ENCODE peak calls at places on chromosome 1, in seven cellular contexts. F is IMR-90, S is HCT116, A is uterus, N is suprapubic skin, X is esophagus squamous epithelium, W is transverse colon. K is an unnamed sample.
A peak's percentile ranks its signal among the peaks of the same experiment; 100 is the strongest.

GRCh38 chr1:23422313-23422877 is 2.2 kb downstream of the TCEA3 start:
- DNase-seq in X (no peak), N (peak; percentile 89), F (peak; percentile 82), A (peak; percentile 74), W (peak; percentile 89), S (no peak), K (peak; percentile 79)

GRCh38 chr1:239349699-239350098 is 36.7 kb upstream of the CHRM3 start:
- DNase-seq in W (no peak), S (no peak), A (no peak), N (no peak), X (no peak), F (no peak), K (no peak)

GRCh38 chr1:2602866-2603520 is 16.4 kb downstream of the PRXL2B start:
- DNase-seq in A (no peak), X (no peak), S (no peak), N (peak; percentile 51), W (no peak), F (no peak), K (no peak)

GRCh38 chr1:94068096-94068830 is 52.7 kb downstream of the ABCA4 start:
- DNase-seq in F (peak; percentile 76), S (peak; percentile 94), X (no peak), W (no peak), N (no peak), A (no peak), K (no peak)

GRCh38 chr1:228434674-228435073 is 18.0 kb upstream of the TRIM17 start:
- DNase-seq in W (no peak), X (no peak), F (no peak), S (no peak), N (no peak), A (no peak), K (no peak)

GRCh38 chr1:225763815-225764548 is 13.6 kb upstream of the SRP9 start:
- DNase-seq in X (no peak), A (no peak), S (no peak), N (peak; percentile 53), F (peak; percentile 54), W (no peak), K (peak; percentile 42)

GRCh38 chr1:180131510-180131909 is 23.2 kb upstream of the QSOX1 start:
- DNase-seq in S (no peak), W (no peak), A (no peak), X (no peak), N (no peak), F (peak; percentile 98), K (no peak)

GRCh38 chr1:110502402-110502801 is 16.6 kb downstream of the KCNA10 start:
- DNase-seq in W (no peak), N (no peak), S (no peak), X (no peak), A (no peak), F (no peak), K (no peak)

GRCh38 chr1:50774759-50775351 is 185.2 kb downstream of the FAF1 start:
- DNase-seq in N (no peak), F (peak; percentile 74), S (peak; percentile 48), A (no peak), X (no peak), W (no peak), K (no peak)

GRCh38 chr1:54230507-54231339 is 30.8 kb downstream of the MRPL37 start:
- DNase-seq in X (no peak), A (no peak), F (no peak), W (no peak), N (no peak), S (no peak), K (no peak)

GRCh38 chr1:54227091-54227602 is 27.2 kb downstream of the MRPL37 start:
- DNase-seq in S (peak; percentile 48), W (no peak), X (no peak), N (no peak), A (no peak), F (peak; percentile 51), K (no peak)

GRCh38 chr1:54227836-54228435 is 28.0 kb downstream of the MRPL37 start:
- DNase-seq in F (no peak), X (no peak), W (no peak), A (no peak), N (no peak), S (no peak), K (no peak)

GRCh38 chr1:54229281-54229891 is 29.4 kb downstream of the MRPL37 start:
- DNase-seq in X (no peak), F (peak; percentile 72), N (no peak), S (peak; percentile 21), W (no peak), A (peak; percentile 52), K (peak; percentile 63)

GRCh38 chr1:54228638-54229079 is 28.7 kb downstream of the MRPL37 start:
- DNase-seq in F (no peak), X (no peak), S (no peak), N (no peak), W (no peak), A (no peak), K (peak; percentile 26)
- TF ChIP-seq POLR2A in F (no peak), X (no peak), S (no peak), N (no peak), W (no peak), A (no peak), K (no peak)

GRCh38 chr1:171654705-171655214 is 2.3 kb upstream of the MYOC start:
- DNase-seq in X (no peak), F (no peak), N (no peak), A (peak; percentile 40), W (no peak), S (no peak), K (no peak)

GRCh38 chr1:171653796-171654704 is 1.6 kb upstream of the MYOC start:
- DNase-seq in A (peak; percentile 46), F (peak; percentile 10), N (no peak), X (no peak), S (no peak), W (no peak), K (no peak)

GRCh38 chr1:171655215-171656116 is 3.0 kb upstream of the MYOC start:
- DNase-seq in A (peak; percentile 75), N (peak; percentile 69), W (peak; percentile 57), F (peak; percentile 48), S (peak; percentile 18), X (no peak), K (peak; percentile 63)

DNA sequence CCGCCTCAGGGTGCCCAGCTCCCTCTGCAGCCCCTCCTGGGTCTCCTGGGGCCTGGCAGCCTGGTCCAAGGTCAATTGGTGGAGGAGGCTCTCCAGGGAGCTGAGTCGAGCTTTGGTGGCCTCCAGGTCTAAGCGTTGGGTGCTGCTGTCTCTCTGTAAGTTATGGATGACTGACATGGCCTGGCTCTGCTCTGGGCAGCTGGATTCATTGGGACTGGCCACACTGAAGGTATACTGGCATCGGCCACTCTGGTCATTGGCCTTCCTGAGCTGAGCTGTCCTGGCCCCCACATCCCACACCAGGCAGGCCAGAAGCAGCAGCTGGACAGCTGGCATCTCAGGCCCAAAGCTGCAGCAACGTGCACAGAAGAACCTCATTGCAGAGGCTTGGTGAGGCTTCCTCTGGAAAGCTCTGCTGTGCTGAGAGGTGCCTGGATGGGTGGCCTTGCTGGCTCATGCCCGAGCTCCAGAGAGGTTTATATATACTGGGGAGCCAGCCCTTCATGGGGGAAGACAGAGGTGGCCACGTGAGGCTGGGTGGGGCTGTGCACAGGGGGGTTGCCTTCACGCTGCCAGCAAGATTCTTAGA is at the start of gene MYOC:
- DNase-seq in S (no peak), A (no peak), W (no peak), N (no peak), X (no peak), F (no peak), K (no peak)
- H3K36me3 ChIP-seq in S (no peaks in the 10 kb centered on the region), A (no peaks in the 10 kb centered on the region), W (no peaks in the 10 kb centered on the region), N (no peaks in the 10 kb centered on the region), X (no peaks in the 10 kb centered on the region), F (no peaks in the 10 kb centered on the region), K (no peaks in the 10 kb centered on the region)

GRCh38 chr1:160205242-160205973 is at the start of gene PEA15:
- DNase-seq in X (no peak), F (peak; percentile 35), S (peak; percentile 12), W (peak; percentile 83), N (peak; percentile 80), A (peak; percentile 76), K (peak; percentile 79)
- TF ChIP-seq POLR2A in X (peak; percentile 29), F (peak; percentile 73), S (peak; percentile 24), W (peak; percentile 66), N (peak; percentile 14), A (peak; percentile 86), K (peak; percentile 80)

GRCh38 chr1:160237558-160237957 is 24.8 kb downstream of the DCAF8 start:
- DNase-seq in S (no peak), A (no peak), N (no peak), X (no peak), F (no peak), W (no peak), K (no peak)
- H3K36me3 ChIP-seq in S (peaks cover 33% of the 10 kb centered on the region), A (no peaks in the 10 kb centered on the region), N (peaks cover 85% of the 10 kb centered on the region), X (peaks cover 30% of the 10 kb centered on the region), F (peaks cover 44% of the 10 kb centered on the region), W (peaks cover 64% of the 10 kb centered on the region), K (no peaks in the 10 kb centered on the region)

GRCh38 chr1:159897962-159898361 is 2.0 kb downstream of the CFAP45 start:
- DNase-seq in N (no peak), A (no peak), F (no peak), X (no peak), S (no peak), W (no peak), K (no peak)

GRCh38 chr1:159896086-159896930 is 3.7 kb downstream of the CFAP45 start:
- DNase-seq in N (no peak), X (no peak), S (no peak), F (no peak), A (no peak), W (no peak), K (no peak)

GRCh38 chr1:159898527-159898926 is 1.4 kb downstream of the CFAP45 start:
- DNase-seq in W (no peak), A (no peak), X (no peak), F (no peak), N (no peak), S (no peak), K (no peak)

GRCh38 chr1:159900755-159901335 is 880 bp upstream of the CFAP45 start:
- DNase-seq in X (no peak), A (no peak), W (no peak), F (no peak), N (no peak), S (no peak), K (no peak)

GRCh38 chr1:159900086-159900680 is at the start of gene CFAP45:
- DNase-seq in A (peak; percentile 63), W (peak; percentile 89), S (peak; percentile 65), X (no peak), N (peak; percentile 86), F (peak; percentile 56), K (peak; percentile 73)
- TF ChIP-seq POLR2A in A (no peak), W (peak; percentile 46), S (no peak), X (no peak), N (no peak), F (no peak), K (no peak)

DNA sequence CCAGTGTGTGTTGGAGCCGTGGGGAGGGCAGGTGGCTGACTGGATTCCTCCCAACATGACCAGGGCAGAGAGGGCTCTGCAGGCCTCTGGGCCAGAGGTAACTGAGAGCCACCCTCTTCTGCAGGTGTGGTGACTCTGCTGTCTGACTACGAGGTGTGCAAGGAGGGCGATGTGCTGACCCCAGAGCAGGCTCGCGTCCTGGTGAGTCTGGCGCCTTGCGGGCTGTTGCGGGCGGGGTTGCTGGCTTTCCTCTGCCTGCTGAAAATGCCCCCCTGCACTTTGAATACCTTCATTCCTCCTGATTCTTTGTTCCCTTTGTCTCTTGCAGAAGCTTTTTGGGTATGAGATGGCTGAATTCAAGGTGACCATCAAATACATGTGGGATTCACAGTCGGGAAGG is 6.7 kb downstream of the MRTO4 start:
- DNase-seq in S (no peak), N (no peak), X (no peak), F (no peak), W (no peak), A (no peak), K (no peak)
- H3K36me3 ChIP-seq in S (peaks cover 58% of the 10 kb centered on the region), N (peaks cover 58% of the 10 kb centered on the region), X (peaks cover 22% of the 10 kb centered on the region), F (peaks cover 41% of the 10 kb centered on the region), W (peaks cover 17% of the 10 kb centered on the region), A (no peaks in the 10 kb centered on the region), K (no peaks in the 10 kb centered on the region)

GRCh38 chr1:150365945-150366344 is 2.0 kb downstream of the RPRD2 start:
- DNase-seq in S (no peak), N (no peak), A (no peak), W (no peak), X (no peak), F (peak; percentile 23), K (no peak)
- TF ChIP-seq POLR2A in S (no peak), N (no peak), A (no peak), W (no peak), X (no peak), F (no peak), K (no peak)

K was measured in ovary.